ENCODE peak calls at places on chromosomes 3 and 15, in seven cellular contexts. Y is activated CD4-positive, CD25-positive, alpha-beta regulatory T cell; B is prostate gland; I is activated T-helper 1 cell treated with anti-CD3 and anti-CD28 coated beads, Interleukin-12 subunit alpha, Interleukin-12 subunit beta, Interleukin-2, Interleukin-4 antibody, amounts not matched to agents 30 ng/mL and 10 ng/mL and 1 ng/mL, durations not matched to agents 14 hours and 24 hours and 36 hours; S is mesendoderm; E is fibroblast of the conjunctiva; M is SK-MEL-5. Z is an unnamed sample.
A peak's percentile ranks its signal among the peaks of the same experiment; 100 is the strongest.

GRCh38 chr3:188164248-188164687 is 10.3 kb downstream of the LPP start:
- DNase-seq in S (no peak), Y (no peak), B (peak; percentile 56), M (no peak), E (no peak), I (no peak), Z (peak; percentile 76)

GRCh38 chr3:107117922-107118576 is 259.2 kb upstream of the CCDC54 start:
- DNase-seq in S (peak; percentile 80), M (peak; percentile 79), I (no peak), B (no peak), Y (no peak), E (peak; percentile 78), Z (no peak)

GRCh38 chr3:58217209-58217811 is 6.5 kb upstream of the DNASE1L3 start:
- DNase-seq in I (peak; percentile 41), B (peak; percentile 43), E (peak; percentile 34), S (peak; percentile 95), M (peak; percentile 96), Y (peak; percentile 21), Z (peak; percentile 82)

GRCh38 chr15:72202801-72203506 is 5.4 kb upstream of the GRAMD2A start:
- DNase-seq in S (no peak), B (no peak), M (no peak), Y (no peak), I (no peak), E (no peak), Z (no peak)

GRCh38 chr3:194312186-194312742 is 38.9 kb downstream of the CPN2 start:
- DNase-seq in Y (no peak), S (no peak), B (peak; percentile 74), E (no peak), I (no peak), M (no peak), Z (peak; percentile 38)

GRCh38 chr3:36696799-36697198 is 67.6 kb downstream of the DCLK3 start:
- DNase-seq in S (no peak), I (no peak), E (no peak), Y (no peak), B (no peak), M (no peak), Z (no peak)

GRCh38 chr15:28977377-28978010 is 91.7 kb downstream of the APBA2 start:
- DNase-seq in E (peak; percentile 88), Y (no peak), B (no peak), M (peak; percentile 93), I (no peak), S (peak; percentile 81), Z (no peak)

GRCh38 chr3:153744884-153745283 is 376.3 kb upstream of the ARHGEF26 start:
- DNase-seq in I (no peak), B (no peak), M (no peak), Y (no peak), E (no peak), S (no peak), Z (no peak)

GRCh38 chr15:43187544-43188155 is 2.4 kb downstream of the CCNDBP1 start:
- DNase-seq in B (no peak), S (peak; percentile 61), M (peak; percentile 64), E (peak; percentile 57), I (no peak), Y (no peak), Z (no peak)

GRCh38 chr3:61821823-61822251 is 260.5 kb downstream of the PTPRG start:
- DNase-seq in I (no peak), E (peak; percentile 40), S (no peak), M (no peak), B (no peak), Y (no peak), Z (no peak)

GRCh38 chr3:121663171-121663847 is 2.6 kb upstream of the HCLS1 start:
- DNase-seq in Y (no peak), B (no peak), M (no peak), I (no peak), S (peak; percentile 12), E (no peak), Z (no peak)

GRCh38 chr15:25715536-25716413 is 147.4 kb downstream of the ATP10A start:
- DNase-seq in S (no peak), Y (no peak), I (no peak), B (no peak), M (no peak), E (no peak), Z (no peak)

GRCh38 chr3:54902286-54902685 is 25.6 kb downstream of the LRTM1 start:
- DNase-seq in Y (no peak), M (no peak), B (no peak), E (no peak), I (no peak), S (no peak), Z (no peak)

GRCh38 chr15:72341361-72341760 is 21.4 kb upstream of the CELF6 start:
- DNase-seq in Y (no peak), S (peak; percentile 87), B (no peak), E (no peak), I (no peak), M (peak; percentile 73), Z (no peak)

GRCh38 chr3:182979719-182980191 is 583 bp downstream of the DCUN1D1 start:
- DNase-seq in B (peak; percentile 12), S (peak; percentile 63), M (peak; percentile 32), E (no peak), Y (no peak), I (no peak), Z (peak; percentile 72)

GRCh38 chr15:79834496-79834895 is 62.3 kb downstream of the MTHFS start:
- DNase-seq in M (no peak), Y (no peak), B (no peak), S (no peak), I (no peak), E (no peak), Z (no peak)